ENCODE peak calls at places on chromosome 22, in six cellular contexts. C is astrocyte of the spinal cord, T is cardiac muscle cell, J is cardiac fibroblast, Q is foreskin fibroblast, Y is osteoblast. O is an unnamed sample.

GRCh38 chr22:20407829-20408228 is 13.9 kb downstream of the ZNF74 start:
- DNase-seq in C (no peak), Q (no peak), Y (peak), T (no peak), J (no peak), O (peak)

GRCh38 chr22:19290400-19291217 is 910 bp downstream of the CLTCL1 start:
- DNase-seq in J (no peak), Y (peak), C (peak), T (no peak), Q (no peak), O (no peak)

GRCh38 chr22:29270475-29271271 is 2.6 kb downstream of the EWSR1 start:
- DNase-seq in T (peak), J (peak), C (peak), Y (peak), Q (no peak), O (no peak)

GRCh38 chr22:47796128-47796908 is 1033.9 kb downstream of the TBC1D22A start:
- DNase-seq in C (no peak), T (no peak), Q (no peak), Y (no peak), J (no peak), O (peak)

GRCh38 chr22:35467788-35468187 is 67.8 kb downstream of the MCM5 start:
- DNase-seq in C (peak), Y (peak), J (peak), Q (peak), T (peak), O (no peak)

GRCh38 chr22:19902245-19902699 is 39.3 kb upstream of the COMT start:
- DNase-seq in T (no peak), Q (no peak), Y (no peak), C (no peak), J (no peak), O (peak)

GRCh38 chr22:43435851-43436535 is 24.2 kb downstream of the MPPED1 start:
- DNase-seq in T (no peak), J (no peak), Q (no peak), C (no peak), Y (peak), O (no peak)

GRCh38 chr22:38943181-38943580 is 14.2 kb upstream of the APOBEC3A start:
- DNase-seq in Q (no peak), C (no peak), J (no peak), T (no peak), Y (no peak), O (no peak)

GRCh38 chr22:39266398-39267030 is 21.7 kb upstream of the PDGFB start:
- DNase-seq in C (no peak), Q (peak), Y (peak), T (peak), J (peak), O (no peak)

GRCh38 chr22:37326726-37327125 is 44.4 kb downstream of the CYTH4 start:
- DNase-seq in C (no peak), Y (no peak), T (no peak), J (no peak), Q (no peak), O (no peak)

GRCh38 chr22:27933186-27933983 is 14.3 kb upstream of the PITPNB start:
- DNase-seq in T (no peak), Q (no peak), C (no peak), J (no peak), Y (no peak), O (no peak)
- TF ChIP-seq CTCF in T (no peak), Q (no peak), C (no peak), J (no peak), Y (no peak), O (no peak)

GRCh38 chr22:25030636-25031035 is 78.1 kb downstream of the KIAA1671 start:
- DNase-seq in J (no peak), T (no peak), Y (peak), Q (no peak), C (peak), O (no peak)
- TF ChIP-seq CTCF in J (no peak), T (no peak), Y (no peak), Q (no peak), C (no peak), O (no peak)

DNA sequence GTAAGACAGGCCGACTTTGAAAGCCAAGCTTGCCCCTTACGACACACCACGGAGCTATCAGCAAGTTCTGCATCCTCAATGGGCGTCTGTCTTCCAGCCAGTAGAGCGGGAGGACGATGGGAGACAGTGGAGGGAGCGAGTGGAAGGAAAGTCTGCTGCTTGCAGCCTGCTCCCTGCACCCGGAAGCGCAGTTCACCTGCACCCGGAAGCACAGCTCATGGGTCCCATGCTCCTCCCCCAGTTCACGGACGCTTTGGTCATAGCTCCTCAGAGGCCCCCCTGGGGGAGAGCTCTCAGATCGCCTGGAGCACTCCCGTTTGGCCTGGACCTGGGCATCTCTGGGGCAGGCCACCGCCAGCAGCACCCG is 51.3 kb downstream of the FBLN1 start:
- DNase-seq in J (no peak), Y (no peak), T (no peak), C (no peak), Q (no peak), O (no peak)
- TF ChIP-seq CTCF in J (no peak), Y (no peak), T (no peak), C (no peak), Q (no peak), O (no peak)

DNA sequence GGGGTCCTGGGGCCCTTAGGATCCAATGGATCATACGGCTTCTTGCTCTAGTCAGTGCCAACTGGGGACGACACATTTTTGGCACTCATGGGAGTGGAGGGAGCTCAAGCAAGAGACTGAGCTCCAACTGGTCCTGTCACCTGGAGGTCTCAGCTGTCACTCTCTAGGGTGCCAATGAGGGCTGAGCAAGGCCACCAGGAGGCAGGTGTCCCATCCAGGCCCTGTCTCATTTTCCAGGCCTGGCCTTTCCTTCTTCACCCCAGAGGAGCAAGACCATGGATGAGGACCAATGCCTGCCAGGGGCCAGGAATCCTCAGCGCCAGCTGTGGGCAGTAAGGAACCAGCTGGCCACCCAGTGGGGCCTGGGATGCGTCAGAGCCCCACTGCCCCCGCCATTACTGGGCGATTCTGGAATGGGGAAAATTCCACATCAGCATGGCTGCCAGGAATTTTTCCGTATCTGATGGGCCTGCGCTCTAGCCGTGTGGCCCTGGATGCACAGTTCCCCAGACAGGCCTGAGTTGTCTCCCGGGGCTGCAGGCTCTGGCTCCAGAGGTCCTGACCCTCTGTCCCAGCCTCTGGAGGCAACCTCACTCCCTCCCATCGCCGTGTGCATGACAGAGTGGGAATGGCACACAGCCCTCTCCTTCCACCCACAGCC is 676 bp upstream of the GAL3ST1 start:
- DNase-seq in Q (peak), J (peak), Y (peak), T (peak), C (peak), O (peak)
- TF ChIP-seq CTCF in Q (no peak), J (peak), Y (no peak), T (no peak), C (no peak), O (no peak)

GRCh38 chr22:49738006-49738405 is 89.7 kb downstream of the BRD1 start:
- DNase-seq in Y (no peak), T (no peak), C (no peak), Q (no peak), J (no peak), O (no peak)

GRCh38 chr22:49737101-49737551 is 90.5 kb downstream of the BRD1 start:
- DNase-seq in T (no peak), J (no peak), C (no peak), Y (no peak), Q (no peak), O (no peak)

GRCh38 chr22:49738566-49738965 is 89.1 kb downstream of the BRD1 start:
- DNase-seq in T (no peak), C (no peak), J (no peak), Y (no peak), Q (no peak), O (no peak)

GRCh38 chr22:49739138-49739537 is 88.5 kb downstream of the BRD1 start:
- DNase-seq in C (no peak), Y (no peak), Q (no peak), J (no peak), T (no peak), O (no peak)

GRCh38 chr22:49740242-49740641 is 87.4 kb downstream of the BRD1 start:
- DNase-seq in Y (no peak), Q (no peak), C (no peak), T (no peak), J (no peak), O (no peak)
- TF ChIP-seq CTCF in Y (no peak), Q (no peak), C (no peak), T (no peak), J (no peak), O (no peak)

GRCh38 chr22:26822300-26822699 is 164.9 kb downstream of the MIAT start:
- DNase-seq in Q (no peak), Y (no peak), J (no peak), C (no peak), T (no peak), O (no peak)
- TF ChIP-seq CTCF in Q (no peak), Y (no peak), J (no peak), C (no peak), T (no peak), O (no peak)

GRCh38 chr22:17638432-17639237 is at the start of gene BCL2L13:
- DNase-seq in Q (peak), J (peak), Y (peak), C (peak), T (peak), O (peak)
- TF ChIP-seq CTCF in Q (no peak), J (no peak), Y (no peak), C (no peak), T (no peak), O (no peak)

GRCh38 chr22:24189249-24190158 is 8.2 kb downstream of the SUSD2 start:
- DNase-seq in Y (peak), J (peak), Q (peak), T (peak), C (peak), O (no peak)

GRCh38 chr22:24190159-24190540 is 8.9 kb downstream of the SUSD2 start:
- DNase-seq in Y (no peak), J (no peak), Q (no peak), T (no peak), C (no peak), O (no peak)

GRCh38 chr22:24191893-24192292 is 10.6 kb downstream of the SUSD2 start:
- DNase-seq in T (no peak), Y (peak), C (no peak), J (no peak), Q (no peak), O (no peak)

GRCh38 chr22:24190566-24191208 is 9.4 kb downstream of the SUSD2 start:
- DNase-seq in C (no peak), Y (peak), Q (no peak), T (no peak), J (peak), O (no peak)

GRCh38 chr22:24191381-24191841 is 10.1 kb downstream of the SUSD2 start:
- DNase-seq in C (no peak), T (no peak), J (no peak), Y (no peak), Q (no peak), O (no peak)
- TF ChIP-seq CTCF in C (peak), T (no peak), J (peak), Y (no peak), Q (no peak), O (no peak)

GRCh38 chr22:45309422-45310227 is at the start of gene FAM118A:
- DNase-seq in Q (peak), Y (peak), C (peak), T (peak), J (peak), O (peak)
- TF ChIP-seq CTCF in Q (no peak), Y (no peak), C (no peak), T (no peak), J (no peak), O (no peak)

O was measured in coronary artery.